ENCODE peak calls at places on chromosomes 7 and 10, in eight cellular contexts. U is heart left ventricle, R is GM10248, Q is A549, Y is progenitor cell of endocrine pancreas, P is fibroblast of mammary gland, Z is left ventricle myocardium inferior, L is transverse colon. K is an unnamed sample.

GRCh38 chr7:23863209-23863798 is 153.3 kb downstream of the STK31 start:
- DNase-seq in Q (peak), R (no peak), U (no peak), Z (no peak), Y (no peak), L (no peak), P (peak), K (peak)

GRCh38 chr10:97321032-97321806 is 2.1 kb downstream of the FRAT1 start:
- DNase-seq in L (peak), R (no peak), U (peak), Z (peak), Q (no peak), Y (no peak), P (no peak), K (no peak)

GRCh38 chr10:97450828-97451227 is 4.9 kb downstream of the ZDHHC16 start:
- DNase-seq in R (no peak), P (no peak), Q (no peak), U (no peak), Y (no peak), L (no peak), Z (no peak), K (no peak)

GRCh38 chr7:35802649-35803048 is 1.8 kb downstream of the SEPTIN7 start:
- DNase-seq in U (no peak), P (no peak), Y (no peak), R (peak), Z (no peak), Q (no peak), L (no peak), K (no peak)

GRCh38 chr10:44180321-44181154 is 204.4 kb downstream of the CXCL12 start:
- DNase-seq in R (no peak), Z (no peak), Q (no peak), L (no peak), U (peak), P (peak), Y (no peak), K (no peak)

GRCh38 chr10:36538945-36539586 is 586.3 kb upstream of the ANKRD30A start:
- DNase-seq in R (no peak), Z (no peak), P (peak), L (no peak), Q (no peak), U (no peak), Y (no peak), K (no peak)

GRCh38 chr7:55144955-55145342 is 126.1 kb downstream of the EGFR start:
- DNase-seq in Z (no peak), Q (no peak), R (no peak), Y (no peak), U (no peak), L (no peak), P (no peak), K (peak)

GRCh38 chr7:121195859-121196588 is 132.8 kb upstream of the WNT16 start:
- DNase-seq in Y (no peak), Z (no peak), R (no peak), P (no peak), L (no peak), Q (no peak), U (no peak), K (no peak)

GRCh38 chr10:119657725-119658124 is 6.5 kb downstream of the BAG3 start:
- DNase-seq in U (no peak), Z (no peak), L (peak), Y (no peak), P (peak), Q (no peak), R (no peak), K (no peak)

GRCh38 chr10:122461367-122461728 is at the start of gene HTRA1:
- DNase-seq in P (peak), Z (peak), Y (peak), Q (peak), L (peak), U (peak), R (no peak), K (peak)

GRCh38 chr7:100971111-100972001 is 2.0 kb downstream of the MUC12 start:
- DNase-seq in L (no peak), R (no peak), Q (no peak), Z (no peak), Y (no peak), U (no peak), P (no peak), K (no peak)

GRCh38 chr10:34323197-34323596 is 491.9 kb downstream of the PARD3 start:
- DNase-seq in P (peak), R (no peak), Q (no peak), Z (no peak), L (no peak), U (no peak), Y (no peak), K (no peak)

GRCh38 chr10:31962826-31963597 is 34.4 kb upstream of the ARHGAP12 start:
- DNase-seq in P (no peak), R (no peak), U (no peak), Y (no peak), Z (no peak), Q (no peak), L (no peak), K (peak)

GRCh38 chr10:126702181-126702580 is 31.7 kb upstream of the C10orf90 start:
- DNase-seq in Z (no peak), P (peak), U (no peak), Q (no peak), L (no peak), Y (no peak), R (no peak), K (no peak)

GRCh38 chr10:111186385-111186784 is 109.6 kb downstream of the ADRA2A start:
- DNase-seq in P (no peak), Q (no peak), L (no peak), U (no peak), R (no peak), Y (no peak), Z (no peak), K (no peak)

GRCh38 chr10:86400705-86401587 is 34.4 kb upstream of the GRID1 start:
- DNase-seq in Z (peak), P (no peak), Q (peak), R (peak), L (peak), Y (peak), U (peak), K (peak)

GRCh38 chr7:18163091-18163490 is 135.4 kb upstream of the PRPS1L1 start:
- DNase-seq in P (no peak), L (no peak), Q (no peak), U (no peak), R (no peak), Z (no peak), Y (no peak), K (no peak)

GRCh38 chr7:133568544-133568943 is 315.7 kb downstream of the EXOC4 start:
- DNase-seq in Z (no peak), Q (no peak), Y (no peak), P (no peak), U (no peak), L (no peak), R (no peak), K (no peak)

GRCh38 chr7:64277630-64278029 is 36.1 kb upstream of the ZNF736 start:
- DNase-seq in U (no peak), R (no peak), L (no peak), Z (no peak), P (no peak), Y (no peak), Q (no peak), K (no peak)

GRCh38 chr10:102731222-102731800 is 12.4 kb upstream of the WBP1L start:
- DNase-seq in P (no peak), Y (no peak), U (no peak), R (no peak), L (no peak), Z (no peak), Q (no peak), K (no peak)

GRCh38 chr10:101993836-101994235 is 62.1 kb downstream of the ARMH3 start:
- DNase-seq in R (no peak), Z (no peak), U (no peak), Q (no peak), L (no peak), Y (no peak), P (no peak), K (no peak)

GRCh38 chr7:126755381-126755780 is 497.4 kb downstream of the GRM8 start:
- DNase-seq in L (no peak), Q (no peak), U (no peak), R (no peak), P (no peak), Z (no peak), Y (no peak), K (no peak)

GRCh38 chr7:82105463-82105862 is 335.6 kb upstream of the HGF start:
- DNase-seq in Y (no peak), Q (peak), Z (no peak), P (peak), U (no peak), R (no peak), L (no peak), K (no peak)

GRCh38 chr7:27361522-27361921 is 118.9 kb downstream of the EVX1 start:
- DNase-seq in P (no peak), R (no peak), Z (no peak), U (no peak), Q (no peak), L (peak), Y (no peak), K (no peak)

GRCh38 chr10:94042001-94042813 is 48.5 kb downstream of the PLCE1 start:
- DNase-seq in Z (no peak), Q (peak), U (no peak), R (no peak), L (no peak), P (peak), Y (no peak), K (peak)

GRCh38 chr7:886626-887487 is 10.5 kb downstream of the GET4 start:
- DNase-seq in L (no peak), U (peak), Z (peak), Q (no peak), Y (no peak), P (no peak), R (no peak), K (no peak)

GRCh38 chr7:19442016-19442785 is 266.6 kb downstream of the POLR1F start:
- DNase-seq in U (no peak), P (peak), Q (peak), Y (no peak), L (no peak), R (no peak), Z (no peak), K (peak)
- TF ChIP-seq CTCF in U (peak), P (peak), Q (peak), Y (peak), L (no peak), R (peak), Z (no peak), K (peak)

GRCh38 chr10:19231034-19231433 is 182.4 kb downstream of the MALRD1 start:
- DNase-seq in R (no peak), P (no peak), Z (no peak), U (no peak), Q (no peak), L (no peak), Y (no peak), K (no peak)
- TF ChIP-seq CTCF in R (no peak), P (no peak), Z (no peak), U (no peak), Q (no peak), L (no peak), Y (no peak), K (no peak)

GRCh38 chr10:74826142-74827044 is at the start of gene KAT6B:
- DNase-seq in Z (peak), U (peak), Y (peak), Q (peak), P (peak), R (peak), L (peak), K (peak)
- TF ChIP-seq CTCF in Z (no peak), U (no peak), Y (peak), Q (peak), P (no peak), R (peak), L (peak), K (no peak)

DNA sequence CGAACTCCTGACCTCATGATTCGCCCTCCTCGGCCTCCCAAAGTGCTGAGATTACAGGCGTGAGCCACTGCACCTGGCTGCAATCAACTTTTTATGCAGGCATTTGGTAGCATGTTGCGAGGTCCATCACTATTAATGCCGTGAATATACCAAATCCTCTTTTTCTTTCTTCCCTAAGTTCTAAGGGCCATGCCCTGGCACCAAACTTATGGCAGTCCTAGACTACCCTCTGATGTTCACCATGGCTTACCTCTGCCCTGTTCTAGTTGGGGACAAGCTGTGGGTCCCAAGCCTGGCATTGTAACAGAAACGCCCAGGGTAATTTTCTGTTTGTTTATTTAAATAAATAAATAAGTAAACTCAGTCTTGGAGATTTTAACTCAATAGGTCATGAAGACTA is 13.3 kb downstream of the PRSS2 start:
- DNase-seq in U (no peak), P (no peak), Q (no peak), R (no peak), Y (no peak), Z (no peak), L (no peak), K (peak)
- TF ChIP-seq CTCF in U (no peak), P (no peak), Q (no peak), R (no peak), Y (no peak), Z (no peak), L (no peak), K (no peak)

DNA sequence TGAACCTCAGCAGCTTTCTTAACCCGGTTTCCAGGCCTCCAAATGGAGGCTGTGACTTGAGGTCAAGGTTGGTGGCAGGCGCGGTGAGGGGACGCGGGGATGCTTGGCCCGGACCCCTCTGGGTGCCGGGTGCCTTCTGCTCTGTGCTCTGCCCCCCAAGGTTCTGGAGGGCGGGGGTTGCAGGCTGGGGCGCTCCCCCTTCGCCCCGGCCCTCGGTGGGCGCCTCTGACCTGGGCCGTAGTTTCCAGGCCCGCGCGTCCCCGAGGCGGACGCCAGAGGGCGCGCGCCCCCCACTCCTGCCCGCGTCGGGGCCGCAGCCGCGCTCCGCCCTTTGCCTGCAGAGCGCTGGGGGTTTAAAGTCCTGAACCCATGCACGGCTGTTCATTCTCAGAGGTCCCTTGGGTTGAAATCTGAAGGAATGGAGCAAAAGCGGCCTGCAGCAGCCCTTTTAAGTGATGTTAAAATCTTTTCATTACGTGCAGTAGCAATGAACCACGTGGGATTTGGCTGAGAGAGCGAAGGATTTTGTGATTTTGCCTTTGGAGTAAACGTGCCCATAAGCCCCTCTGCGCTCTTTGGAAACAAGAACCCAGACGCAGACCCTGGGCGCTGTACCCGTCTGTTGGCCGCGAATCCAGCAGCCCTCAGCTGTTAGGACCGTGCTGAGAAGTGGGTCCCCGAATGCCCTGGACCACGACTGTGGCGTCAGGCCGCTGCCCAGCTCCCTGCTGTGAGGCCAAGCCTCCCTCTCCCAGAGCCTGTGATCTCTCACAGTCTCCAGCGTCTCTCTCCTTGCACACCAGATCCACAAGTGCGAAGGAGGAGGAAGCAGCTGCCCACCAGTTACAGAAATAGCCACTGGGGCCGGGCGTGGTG is 135.0 kb downstream of the ACTR3B start:
- DNase-seq in Z (no peak), Y (peak), U (no peak), R (peak), L (no peak), Q (peak), P (peak), K (peak)
- TF ChIP-seq CTCF in Z (peak), Y (peak), U (peak), R (peak), L (peak), Q (peak), P (no peak), K (peak)

DNA sequence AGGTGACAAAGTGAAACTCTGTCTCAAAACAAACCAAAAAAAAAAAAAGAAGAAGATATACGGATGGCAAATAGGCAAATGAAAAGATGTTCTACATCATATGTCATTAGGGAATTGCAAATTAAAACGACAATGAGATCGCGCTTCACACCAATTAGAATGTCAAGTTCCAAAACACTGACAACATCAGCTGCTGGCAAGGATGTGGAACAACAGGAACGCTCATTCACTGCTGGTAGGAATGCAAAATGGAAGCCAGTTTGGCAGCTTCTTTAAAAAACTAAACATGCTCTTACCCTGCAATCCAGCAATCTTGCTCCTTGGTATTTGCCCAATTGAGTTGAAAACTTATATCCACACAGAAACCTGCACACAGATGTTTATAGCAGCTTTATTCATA is 34.8 kb downstream of the CALML5 start:
- DNase-seq in Z (no peak), Y (no peak), R (no peak), L (no peak), U (no peak), P (no peak), Q (no peak), K (no peak)
- TF ChIP-seq CTCF in Z (no peak), Y (no peak), R (no peak), L (no peak), U (no peak), P (no peak), Q (no peak), K (no peak)

GRCh38 chr10:114501650-114502049 is 97.3 kb upstream of the AFAP1L2 start:
- DNase-seq in Q (no peak), P (no peak), L (no peak), U (no peak), Z (no peak), Y (no peak), R (no peak), K (no peak)
- TF ChIP-seq CTCF in Q (no peak), P (no peak), L (no peak), U (no peak), Z (no peak), Y (no peak), R (no peak), K (no peak)

DNA sequence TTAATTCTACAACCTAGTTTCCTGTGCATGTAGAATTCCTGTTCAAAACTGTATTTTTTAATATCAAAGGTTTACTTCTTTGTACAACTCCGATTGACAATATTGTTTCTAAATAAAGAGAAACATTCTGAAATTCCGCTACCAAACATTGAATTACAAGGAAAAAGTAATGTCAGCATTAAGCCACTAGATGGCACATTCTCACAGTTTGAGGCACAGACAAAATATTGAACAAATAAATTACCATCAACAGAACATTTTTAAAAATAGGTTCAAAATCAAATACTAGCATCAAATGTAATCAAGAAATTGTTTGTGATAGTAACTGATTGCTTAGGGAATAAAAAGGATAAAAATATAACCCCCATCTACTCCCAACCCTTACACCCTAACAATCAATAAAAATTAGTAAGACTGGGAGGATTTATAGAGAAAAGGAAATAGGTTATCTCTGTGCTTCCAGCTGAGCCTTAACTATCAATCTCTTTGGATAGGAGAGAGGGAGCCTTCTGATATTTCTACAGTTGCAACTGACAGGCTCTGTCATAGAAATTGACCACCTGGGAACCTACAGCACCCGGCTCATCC is 86.6 kb upstream of the C7orf33 start:
- DNase-seq in R (peak), Q (peak), P (peak), Y (no peak), U (no peak), L (no peak), Z (no peak), K (no peak)
- TF ChIP-seq CTCF in R (peak), Q (peak), P (peak), Y (peak), U (peak), L (peak), Z (peak), K (peak)

DNA sequence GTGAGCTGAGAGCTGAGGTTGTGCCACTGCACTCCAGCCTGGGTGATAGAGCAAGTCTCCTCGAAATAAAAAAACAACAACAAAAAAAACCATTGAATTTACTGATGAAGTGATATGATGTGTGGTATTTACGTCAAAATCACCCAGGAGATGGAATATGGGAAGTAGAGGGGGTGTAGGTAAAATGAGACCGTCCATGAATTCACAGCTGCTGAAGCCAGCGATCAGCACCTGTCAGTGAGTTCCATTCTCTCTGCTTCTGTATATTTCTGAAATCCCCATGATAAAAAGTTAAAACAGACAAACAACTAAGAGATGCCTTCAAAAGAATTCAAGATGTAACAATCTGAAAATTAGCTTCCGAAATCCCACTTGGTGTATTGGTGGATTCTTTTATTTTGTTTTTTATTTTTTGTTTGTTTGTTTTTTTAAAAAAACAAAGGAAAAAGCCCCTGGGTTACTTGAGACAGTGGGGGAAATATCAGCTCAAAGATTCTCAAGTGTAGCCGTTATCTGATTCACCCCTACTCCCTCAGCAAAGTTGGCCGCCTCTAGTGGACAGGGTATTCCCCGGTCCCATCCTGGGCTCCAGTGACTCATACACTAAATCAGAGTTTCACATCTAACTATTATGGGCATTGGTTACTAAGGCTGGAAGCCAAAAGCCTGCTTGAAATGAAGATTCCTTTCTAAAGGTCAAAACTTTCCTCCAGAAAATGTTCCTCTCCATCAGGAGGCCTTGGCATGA is 76.4 kb downstream of the MAP3K8 start:
- DNase-seq in R (peak), Z (no peak), U (no peak), P (peak), Y (no peak), L (peak), Q (peak), K (peak)
- TF ChIP-seq CTCF in R (no peak), Z (no peak), U (no peak), P (peak), Y (no peak), L (no peak), Q (no peak), K (no peak)

GRCh38 chr7:92609921-92610518 is 19.8 kb upstream of the FAM133B start:
- DNase-seq in P (no peak), Z (no peak), Y (no peak), Q (no peak), U (no peak), L (no peak), R (no peak), K (no peak)
- TF ChIP-seq CTCF in P (peak), Z (peak), Y (peak), Q (peak), U (peak), L (peak), R (peak), K (no peak)

K was measured in Calu3.